ENCODE peak calls at places on chromosomes 2 and 18, in five cellular contexts. L, T, H, B and W are unnamed samples.

GRCh38 chr2:455913-456312 is 168.0 kb upstream of the ALKAL2 start:
- DNase-seq in L (no peak), H (no peak), T (no peak), B (no peak), W (no peak)

GRCh38 chr2:233352141-233352842 is 2.0 kb upstream of the DGKD start:
- DNase-seq in T (no peak), H (no peak), B (no peak), L (no peak), W (no peak)

GRCh38 chr18:8469793-8470192 is 139.4 kb upstream of the RAB12 start:
- DNase-seq in T (no peak), B (no peak), H (no peak), L (peak), W (peak)

GRCh38 chr2:58019209-58019608 is 27.4 kb upstream of the VRK2 start:
- DNase-seq in B (no peak), H (no peak), T (no peak), L (peak), W (no peak)

GRCh38 chr18:46481847-46482245 is 175.2 kb downstream of the LOXHD1 start:
- DNase-seq in H (no peak), B (no peak), T (no peak), L (no peak), W (peak)

GRCh38 chr2:200225943-200226342 is 80.5 kb upstream of the SPATS2L start:
- DNase-seq in H (no peak), T (no peak), B (no peak), L (peak), W (peak)

GRCh38 chr2:189798312-189799029 is 14.2 kb downstream of the PMS1 start:
- DNase-seq in T (no peak), L (peak), B (no peak), H (no peak), W (peak)

GRCh38 chr2:197879844-197880408 is 75.5 kb downstream of the PLCL1 start:
- DNase-seq in T (no peak), L (no peak), H (no peak), B (no peak), W (peak)

GRCh38 chr18:77124452-77124922 is 8.1 kb downstream of the MBP start:
- DNase-seq in B (no peak), T (no peak), L (no peak), H (peak), W (no peak)

GRCh38 chr2:202377308-202377736 is 1.2 kb downstream of the BMPR2 start:
- DNase-seq in L (peak), B (peak), H (peak), T (peak), W (peak)

GRCh38 chr2:120533625-120534024 is 187.7 kb downstream of the INHBB start:
- DNase-seq in H (peak), T (no peak), L (no peak), B (no peak), W (no peak)

GRCh38 chr18:77550625-77551024 is 301.0 kb downstream of the GALR1 start:
- DNase-seq in H (no peak), T (no peak), B (no peak), L (no peak), W (no peak)

GRCh38 chr2:148459300-148459891 is 185.2 kb upstream of the EPC2 start:
- DNase-seq in H (no peak), T (no peak), B (no peak), L (peak), W (no peak)

GRCh38 chr2:121830809-121831208 is 75.4 kb downstream of the TSN start:
- DNase-seq in L (no peak), B (no peak), T (no peak), H (no peak), W (no peak)

GRCh38 chr2:74391209-74391579 is 11.1 kb upstream of the DCTN1 start:
- DNase-seq in B (peak), H (no peak), T (no peak), L (no peak), W (no peak)

GRCh38 chr2:216017365-216017764 is 4.0 kb upstream of the MREG start:
- DNase-seq in T (no peak), B (no peak), H (no peak), L (peak), W (peak)

GRCh38 chr2:86426271-86426670 is 14.9 kb upstream of the KDM3A start:
- DNase-seq in L (no peak), B (no peak), H (no peak), T (no peak), W (no peak)

GRCh38 chr2:178422097-178422496 is 28.9 kb downstream of the PRKRA start:
- DNase-seq in H (no peak), B (no peak), T (no peak), L (no peak), W (no peak)

GRCh38 chr2:71948781-71949536 is 198.7 kb downstream of the CYP26B1 start:
- DNase-seq in T (no peak), B (peak), L (peak), H (no peak), W (peak)

GRCh38 chr2:124774781-124775180 is 749.7 kb downstream of the CNTNAP5 start:
- DNase-seq in H (no peak), L (no peak), B (no peak), T (no peak), W (no peak)

GRCh38 chr2:174631009-174631981 is 33.7 kb upstream of the WIPF1 start:
- DNase-seq in L (peak), H (no peak), T (no peak), B (peak), W (peak)
- H3K4me3 ChIP-seq in L (no peak), H (no peak), T (no peak), B (no peak), W (no peak)

GRCh38 chr2:221532641-221533040 is 39.5 kb downstream of the EPHA4 start:
- DNase-seq in H (no peak), T (no peak), L (no peak), B (no peak), W (no peak)

GRCh38 chr2:221529177-221529942 is 42.7 kb downstream of the EPHA4 start:
- DNase-seq in L (no peak), B (no peak), H (no peak), T (no peak), W (no peak)

GRCh38 chr2:221529943-221530652 is 42.0 kb downstream of the EPHA4 start:
- DNase-seq in T (no peak), H (no peak), L (peak), B (no peak), W (peak)

GRCh38 chr2:221533299-221533698 is 38.8 kb downstream of the EPHA4 start:
- DNase-seq in L (no peak), H (no peak), B (no peak), T (peak), W (peak)

DNA sequence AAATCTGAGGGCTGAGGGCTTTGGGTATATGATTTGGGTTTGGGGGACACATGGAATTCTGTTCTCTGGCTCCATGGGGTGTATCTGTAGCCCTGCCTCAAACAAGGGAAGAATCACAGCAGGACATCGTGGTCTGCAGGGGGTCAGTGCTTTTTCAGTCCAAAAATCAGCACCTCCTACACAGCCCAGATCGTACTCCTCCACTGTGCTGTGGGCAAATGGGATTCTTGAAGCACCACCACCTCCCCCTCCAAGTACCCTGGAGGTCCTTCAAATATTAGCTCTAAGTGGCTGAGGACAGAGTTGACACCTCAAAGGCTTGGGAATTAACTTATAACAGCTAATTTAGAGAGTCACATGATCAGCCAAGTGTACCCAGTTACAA is 41.5 kb downstream of the EPHA4 start:
- DNase-seq in T (no peak), L (no peak), B (no peak), H (no peak), W (no peak)
- H3K4me3 ChIP-seq in T (no peak), L (no peak), B (no peak), H (no peak), W (no peak)

DNA sequence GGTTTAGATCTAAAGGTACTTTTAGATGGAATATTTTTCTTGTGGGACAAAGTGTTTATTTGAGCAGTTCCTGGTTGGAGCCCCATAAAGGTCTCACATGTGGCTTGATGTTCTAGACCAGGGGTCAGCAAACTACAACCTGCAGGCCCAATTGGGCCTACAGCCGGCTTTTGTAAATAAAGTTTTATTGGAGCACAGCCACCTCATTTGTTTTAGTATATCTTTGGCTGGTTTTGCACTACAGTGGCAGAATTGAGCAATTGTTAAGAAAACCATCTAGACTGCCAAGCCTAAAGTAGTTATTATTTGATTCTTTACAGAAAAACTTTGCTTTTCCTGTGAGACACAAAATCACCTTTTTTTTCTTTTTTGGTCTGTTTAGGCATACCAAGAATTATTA is 41.6 kb downstream of the NDC80 start:
- DNase-seq in T (no peak), L (peak), H (no peak), B (no peak), W (no peak)
- H3K4me3 ChIP-seq in T (no peak), L (no peak), H (no peak), B (no peak), W (no peak)

DNA sequence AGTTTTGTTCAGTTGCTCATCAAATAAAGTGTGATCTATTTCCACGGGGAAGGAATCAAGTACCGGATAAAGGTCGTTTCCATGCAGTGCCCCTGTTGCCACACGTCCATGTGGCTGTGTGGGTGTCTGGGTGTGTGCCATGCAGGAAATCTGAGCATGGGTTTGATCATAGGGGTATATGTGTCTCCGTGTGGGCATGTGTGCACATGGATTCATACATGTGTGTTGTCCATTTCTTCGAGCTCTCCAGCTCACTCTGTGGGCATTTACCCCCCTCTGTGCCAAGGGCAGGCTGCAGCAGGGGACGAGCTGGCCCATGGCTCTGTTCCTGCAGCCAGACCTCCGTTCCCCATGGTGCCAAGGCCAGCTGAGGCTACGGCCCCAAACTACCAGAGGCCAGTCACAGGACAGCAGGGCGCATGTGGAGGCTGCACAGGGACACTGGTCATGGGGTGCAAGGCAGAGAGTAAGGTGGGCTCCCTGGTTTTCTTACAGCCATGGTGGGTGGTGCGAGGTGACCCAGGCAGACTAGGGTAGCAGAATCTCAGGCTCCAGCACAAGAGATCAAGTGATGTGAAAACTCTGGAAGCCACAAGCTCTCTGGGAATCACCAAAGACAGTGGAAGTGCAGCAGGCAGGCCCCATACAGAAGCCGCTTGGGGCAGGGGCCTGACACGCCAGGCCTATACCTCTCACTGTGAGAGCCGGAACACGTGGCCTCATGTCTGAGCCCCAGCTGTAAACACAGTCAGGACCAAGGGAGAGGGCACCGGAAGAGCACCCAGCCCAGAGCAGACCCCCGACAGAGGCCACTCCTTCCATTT is 66.4 kb upstream of the RAB6C start:
- DNase-seq in B (no peak), L (no peak), H (no peak), T (peak), W (no peak)
- H3K4me3 ChIP-seq in B (no peak), L (no peak), H (no peak), T (no peak), W (no peak)

GRCh38 chr2:42049411-42050349 is 1.9 kb downstream of the PKDCC start:
- DNase-seq in L (peak), H (peak), B (no peak), T (no peak), W (no peak)
- H3K4me3 ChIP-seq in L (peak), H (peak), B (no peak), T (peak), W (peak)

GRCh38 chr18:57791911-57792310 is 11.2 kb downstream of the ATP8B1 start:
- DNase-seq in B (no peak), T (no peak), H (no peak), L (no peak), W (no peak)

GRCh38 chr18:57794951-57795728 is 8.0 kb downstream of the ATP8B1 start:
- DNase-seq in H (no peak), B (no peak), T (no peak), L (no peak), W (no peak)

GRCh38 chr18:57791192-57791591 is 11.9 kb downstream of the ATP8B1 start:
- DNase-seq in B (no peak), T (no peak), L (no peak), H (no peak), W (no peak)

GRCh38 chr18:57792741-57793629 is 10.1 kb downstream of the ATP8B1 start:
- DNase-seq in T (no peak), B (no peak), L (peak), H (no peak), W (no peak)

DNA sequence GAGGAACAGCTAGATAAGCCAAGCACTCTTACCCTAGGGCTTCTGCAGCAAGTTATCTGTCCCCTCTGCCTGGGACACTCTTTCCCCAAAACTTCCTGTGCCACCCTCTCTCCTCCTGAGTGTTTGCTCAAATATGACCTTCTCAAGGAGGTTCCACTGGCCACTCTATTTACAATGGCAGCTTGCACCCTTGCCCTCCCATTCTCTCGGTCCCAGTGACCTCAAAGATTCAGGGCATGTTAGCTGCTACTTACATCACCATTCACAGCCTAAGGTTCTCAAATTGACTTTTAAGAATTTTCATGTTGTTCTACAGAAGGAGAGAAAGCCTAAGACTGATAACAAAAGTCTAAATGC is 9.5 kb downstream of the ATP8B1 start:
- DNase-seq in T (no peak), H (no peak), L (no peak), B (no peak), W (no peak)
- H3K4me3 ChIP-seq in T (no peak), H (no peak), L (no peak), B (no peak), W (no peak)

GRCh38 chr2:176555781-176556180 is 286.5 kb downstream of the MTX2 start:
- DNase-seq in B (no peak), H (no peak), L (no peak), T (peak), W (no peak)

GRCh38 chr2:176554107-176555048 is 285.1 kb downstream of the MTX2 start:
- DNase-seq in B (peak), L (peak), T (no peak), H (peak), W (peak)

GRCh38 chr2:176552456-176553135 is 283.4 kb downstream of the MTX2 start:
- DNase-seq in H (no peak), B (no peak), T (no peak), L (peak), W (peak)

GRCh38 chr2:176555112-176555511 is 285.9 kb downstream of the MTX2 start:
- DNase-seq in B (no peak), H (no peak), T (no peak), L (no peak), W (no peak)

GRCh38 chr2:176553685-176554106 is 284.5 kb downstream of the MTX2 start:
- DNase-seq in H (peak), L (peak), T (no peak), B (no peak), W (peak)
- H3K4me3 ChIP-seq in H (peak), L (peak), T (no peak), B (no peak), W (peak)

GRCh38 chr18:55897101-55897500 is 309.1 kb upstream of the TCF4 start:
- DNase-seq in H (no peak), L (no peak), T (no peak), B (no peak), W (no peak)

GRCh38 chr18:55903911-55904310 is 315.9 kb upstream of the TCF4 start:
- DNase-seq in B (no peak), H (no peak), T (peak), L (no peak), W (no peak)

GRCh38 chr18:55900380-55900779 is 312.4 kb upstream of the TCF4 start:
- DNase-seq in H (no peak), B (no peak), T (no peak), L (peak), W (no peak)
- H3K4me3 ChIP-seq in H (no peak), B (no peak), T (no peak), L (no peak), W (no peak)

GRCh38 chr2:104430892-104431291 is 423.0 kb upstream of the POU3F3 start:
- DNase-seq in T (no peak), L (no peak), H (no peak), B (no peak), W (no peak)
- H3K4me3 ChIP-seq in T (no peak), L (no peak), H (no peak), B (no peak), W (no peak)

DNA sequence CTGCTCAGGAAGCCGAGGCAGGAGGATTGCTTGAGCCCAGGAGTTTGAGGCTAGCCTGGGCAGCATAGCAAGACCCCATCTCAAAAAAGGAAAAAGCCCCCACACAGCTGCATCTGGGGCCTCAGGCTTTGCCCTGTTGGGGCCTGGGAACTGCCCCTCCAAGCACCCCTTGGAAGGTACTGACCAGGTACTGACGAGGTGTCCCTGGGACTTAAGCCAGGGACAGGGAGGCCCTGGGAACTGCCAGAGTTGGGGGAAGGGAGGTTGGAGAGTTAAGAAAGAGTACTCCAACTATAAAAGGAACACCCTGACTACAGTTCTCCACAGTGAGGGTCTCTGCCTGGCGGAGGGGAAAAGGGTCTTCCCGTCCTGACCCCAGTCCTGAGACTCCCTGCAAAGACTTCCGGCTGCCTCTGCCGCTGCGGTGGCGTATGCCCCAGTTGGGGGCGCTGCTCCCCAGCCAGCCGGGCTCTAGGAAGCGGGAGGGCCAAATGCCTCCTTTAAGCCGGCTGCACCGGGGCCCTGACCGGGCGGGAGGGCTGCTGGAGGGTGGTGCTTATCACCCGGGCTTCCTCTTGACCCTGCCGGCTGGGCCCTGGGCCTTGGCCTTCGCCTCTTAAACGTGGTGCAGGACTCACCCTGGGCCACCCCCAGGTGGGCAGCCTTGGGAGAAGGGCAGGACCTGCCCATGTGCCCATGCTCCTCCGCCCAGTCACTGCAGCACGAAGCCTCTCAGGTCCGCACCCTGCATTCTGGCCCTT is 12.8 kb downstream of the SLC30A3 start:
- DNase-seq in T (no peak), L (peak), H (no peak), B (peak), W (peak)
- H3K4me3 ChIP-seq in T (no peak), L (no peak), H (no peak), B (no peak), W (no peak)